ENCODE peak calls at places on chromosome 1, in five cellular contexts. One of them, this sample, is unnamed.

GRCh38 chr1:18038051-18038450 is 69.5 kb upstream of the IGSF21 start:
- DNase-seq in foreskin fibroblast: no peak
- DNase-seq in left ventricle myocardium inferior: no peak
- DNase-seq in PC-3: no peak
- DNase-seq in cardiac fibroblast: no peak
- DNase-seq in this sample: no peak

GRCh38 chr1:76379506-76379905 is 305.0 kb downstream of the ST6GALNAC3 start:
- DNase-seq in foreskin fibroblast: no peak
- DNase-seq in left ventricle myocardium inferior: no peak
- DNase-seq in cardiac fibroblast: no peak
- DNase-seq in PC-3: no peak
- DNase-seq in this sample: no peak

GRCh38 chr1:247077768-247078314 is 770 bp downstream of the ZNF670 start:
- DNase-seq in PC-3: peak; percentile 20
- DNase-seq in cardiac fibroblast: peak; percentile 2
- DNase-seq in left ventricle myocardium inferior: no peak
- DNase-seq in foreskin fibroblast: peak; percentile 5
- DNase-seq in this sample: no peak

GRCh38 chr1:85816606-85817005 is 108.4 kb upstream of the ZNHIT6 start:
- DNase-seq in cardiac fibroblast: no peak
- DNase-seq in foreskin fibroblast: no peak
- DNase-seq in PC-3: no peak
- DNase-seq in left ventricle myocardium inferior: no peak
- DNase-seq in this sample: no peak

GRCh38 chr1:234579967-234580366 is 30.0 kb downstream of the IRF2BP2 start:
- DNase-seq in cardiac fibroblast: no peak
- DNase-seq in foreskin fibroblast: no peak
- DNase-seq in left ventricle myocardium inferior: no peak
- DNase-seq in PC-3: peak; percentile 33
- DNase-seq in this sample: no peak

GRCh38 chr1:183783896-183784637 is 20.9 kb upstream of the RGL1 start:
- DNase-seq in foreskin fibroblast: peak; percentile 68
- DNase-seq in PC-3: peak; percentile 34
- DNase-seq in left ventricle myocardium inferior: peak; percentile 66
- DNase-seq in cardiac fibroblast: peak; percentile 94
- DNase-seq in this sample: peak; percentile 21

GRCh38 chr1:245288796-245289195 is 134.0 kb downstream of the KIF26B start:
- DNase-seq in left ventricle myocardium inferior: no peak
- DNase-seq in foreskin fibroblast: no peak
- DNase-seq in cardiac fibroblast: no peak
- DNase-seq in PC-3: peak; percentile 44
- DNase-seq in this sample: no peak

GRCh38 chr1:244639561-244639960 is 13.4 kb upstream of the DESI2 start:
- DNase-seq in foreskin fibroblast: no peak
- DNase-seq in PC-3: no peak
- DNase-seq in left ventricle myocardium inferior: no peak
- DNase-seq in cardiac fibroblast: no peak
- DNase-seq in this sample: no peak

GRCh38 chr1:234150892-234151291 is 222.4 kb upstream of the COA6 start:
- DNase-seq in left ventricle myocardium inferior: no peak
- DNase-seq in cardiac fibroblast: no peak
- DNase-seq in foreskin fibroblast: no peak
- DNase-seq in PC-3: no peak
- DNase-seq in this sample: no peak

GRCh38 chr1:53417003-53417402 is 42.2 kb upstream of the DMRTB1 start:
- DNase-seq in foreskin fibroblast: no peak
- DNase-seq in PC-3: no peak
- DNase-seq in cardiac fibroblast: no peak
- DNase-seq in left ventricle myocardium inferior: no peak
- DNase-seq in this sample: no peak

GRCh38 chr1:55559111-55559510 is 343.9 kb upstream of the USP24 start:
- DNase-seq in left ventricle myocardium inferior: no peak
- DNase-seq in cardiac fibroblast: no peak
- DNase-seq in PC-3: peak; percentile 57
- DNase-seq in foreskin fibroblast: peak; percentile 59
- DNase-seq in this sample: no peak

GRCh38 chr1:216119600-216119999 is 303.6 kb downstream of the USH2A start:
- DNase-seq in PC-3: peak; percentile 75
- DNase-seq in cardiac fibroblast: peak; percentile 38
- DNase-seq in left ventricle myocardium inferior: no peak
- DNase-seq in foreskin fibroblast: no peak
- DNase-seq in this sample: no peak

GRCh38 chr1:115076384-115076906 is 12.9 kb downstream of the TSPAN2 start:
- DNase-seq in foreskin fibroblast: peak; percentile 12
- DNase-seq in left ventricle myocardium inferior: no peak
- DNase-seq in cardiac fibroblast: no peak
- DNase-seq in PC-3: no peak
- DNase-seq in this sample: no peak

GRCh38 chr1:77322061-77322900 is 40.5 kb downstream of the AK5 start:
- DNase-seq in cardiac fibroblast: peak; percentile 62
- DNase-seq in foreskin fibroblast: peak; percentile 82
- DNase-seq in PC-3: peak; percentile 97
- DNase-seq in left ventricle myocardium inferior: no peak
- DNase-seq in this sample: peak; percentile 65

GRCh38 chr1:61253059-61253735 is 170.8 kb downstream of the NFIA start:
- DNase-seq in foreskin fibroblast: peak; percentile 28
- DNase-seq in cardiac fibroblast: peak; percentile 82
- DNase-seq in PC-3: peak; percentile 26
- DNase-seq in left ventricle myocardium inferior: peak; percentile 73
- DNase-seq in this sample: no peak

GRCh38 chr1:178263341-178263740 is 169.4 kb downstream of the RASAL2 start:
- DNase-seq in left ventricle myocardium inferior: no peak
- DNase-seq in foreskin fibroblast: no peak
- DNase-seq in PC-3: no peak
- DNase-seq in cardiac fibroblast: peak; percentile 26
- DNase-seq in this sample: no peak

GRCh38 chr1:22830131-22830566 is 119.5 kb downstream of the EPHB2 start:
- DNase-seq in foreskin fibroblast: no peak
- DNase-seq in cardiac fibroblast: no peak
- DNase-seq in left ventricle myocardium inferior: no peak
- DNase-seq in PC-3: no peak
- DNase-seq in this sample: no peak

GRCh38 chr1:169312084-169312954 is 55.3 kb downstream of the NME7 start:
- DNase-seq in PC-3: peak; percentile 97
- DNase-seq in cardiac fibroblast: peak; percentile 77
- DNase-seq in left ventricle myocardium inferior: no peak
- DNase-seq in foreskin fibroblast: peak; percentile 88
- DNase-seq in this sample: peak; percentile 86

GRCh38 chr1:207993477-207994445 is 82.8 kb upstream of the CD34 start:
- DNase-seq in foreskin fibroblast: no peak
- DNase-seq in PC-3: peak; percentile 37
- DNase-seq in cardiac fibroblast: peak; percentile 22
- DNase-seq in left ventricle myocardium inferior: no peak
- DNase-seq in this sample: no peak

GRCh38 chr1:1680031-1680911 is 12.3 kb downstream of the SLC35E2B start:
- DNase-seq in PC-3: peak; percentile 1
- DNase-seq in left ventricle myocardium inferior: peak; percentile 6
- DNase-seq in cardiac fibroblast: no peak
- DNase-seq in foreskin fibroblast: no peak
- DNase-seq in this sample: no peak

GRCh38 chr1:212512731-212513559 is 80.2 kb downstream of the NENF start:
- DNase-seq in PC-3: peak; percentile 90
- DNase-seq in cardiac fibroblast: no peak
- DNase-seq in left ventricle myocardium inferior: no peak
- DNase-seq in foreskin fibroblast: no peak
- DNase-seq in this sample: no peak

GRCh38 chr1:28507247-28507645 is 1.4 kb downstream of the RCC1 start:
- DNase-seq in foreskin fibroblast: no peak
- DNase-seq in PC-3: no peak
- DNase-seq in cardiac fibroblast: peak; percentile 32
- DNase-seq in left ventricle myocardium inferior: no peak
- DNase-seq in this sample: no peak

GRCh38 chr1:243944429-243945160 is 94.6 kb upstream of the AKT3 start:
- DNase-seq in left ventricle myocardium inferior: no peak
- DNase-seq in cardiac fibroblast: peak; percentile 46
- DNase-seq in PC-3: no peak
- DNase-seq in foreskin fibroblast: no peak
- DNase-seq in this sample: no peak

GRCh38 chr1:8212443-8212920 is 105.4 kb upstream of the SLC45A1 start:
- DNase-seq in cardiac fibroblast: no peak
- DNase-seq in left ventricle myocardium inferior: no peak
- DNase-seq in PC-3: no peak
- DNase-seq in foreskin fibroblast: no peak
- DNase-seq in this sample: no peak

GRCh38 chr1:201166964-201167624 is 12.8 kb upstream of the TMEM9 start:
- DNase-seq in left ventricle myocardium inferior: no peak
- DNase-seq in PC-3: no peak
- DNase-seq in cardiac fibroblast: no peak
- DNase-seq in foreskin fibroblast: no peak
- DNase-seq in this sample: no peak

GRCh38 chr1:73034255-73034654 is 751.9 kb upstream of the NEGR1 start:
- DNase-seq in cardiac fibroblast: no peak
- DNase-seq in PC-3: no peak
- DNase-seq in foreskin fibroblast: no peak
- DNase-seq in left ventricle myocardium inferior: no peak
- DNase-seq in this sample: no peak

GRCh38 chr1:13617108-13617507 is 33.5 kb downstream of the PDPN start:
- DNase-seq in PC-3: no peak
- DNase-seq in foreskin fibroblast: no peak
- DNase-seq in left ventricle myocardium inferior: no peak
- DNase-seq in cardiac fibroblast: peak; percentile 38
- DNase-seq in this sample: no peak

GRCh38 chr1:22953392-22954141 is 19.1 kb downstream of the LACTBL1 start:
- DNase-seq in PC-3: no peak
- DNase-seq in cardiac fibroblast: no peak
- DNase-seq in foreskin fibroblast: no peak
- DNase-seq in left ventricle myocardium inferior: no peak
- DNase-seq in this sample: no peak

GRCh38 chr1:167666416-167666815 is 36.4 kb downstream of the RCSD1 start:
- DNase-seq in cardiac fibroblast: peak; percentile 66
- DNase-seq in foreskin fibroblast: peak; percentile 25
- DNase-seq in left ventricle myocardium inferior: no peak
- DNase-seq in PC-3: peak; percentile 48
- DNase-seq in this sample: peak; percentile 74

DNA sequence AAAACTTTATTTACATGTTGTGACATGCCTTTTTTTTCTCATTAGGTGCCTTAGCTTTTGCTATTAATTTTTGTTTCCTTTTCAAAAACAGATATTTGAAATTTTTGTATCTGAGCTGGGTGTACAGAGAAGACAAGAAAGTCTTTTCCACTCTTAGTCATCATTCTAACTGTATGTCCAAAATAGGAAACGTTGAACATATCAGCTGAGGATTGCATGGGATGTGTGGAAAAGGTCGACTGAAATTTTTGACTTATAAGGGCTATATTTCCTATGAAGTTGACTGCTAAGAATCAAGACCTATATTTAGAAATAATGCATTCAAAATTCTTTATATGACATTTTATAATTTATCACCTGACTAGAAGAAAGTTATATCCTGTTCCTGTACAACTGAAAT is 270.0 kb upstream of the ZRANB2 start:
- DNase-seq in foreskin fibroblast: peak; percentile 14
- DNase-seq in left ventricle myocardium inferior: no peak
- DNase-seq in cardiac fibroblast: peak; percentile 75
- DNase-seq in PC-3: peak; percentile 19
- DNase-seq in this sample: no peak
- H3K4me3 ChIP-seq in foreskin fibroblast: no peak overlapping the region
- H3K4me3 ChIP-seq in left ventricle myocardium inferior: no peak overlapping the region
- H3K4me3 ChIP-seq in cardiac fibroblast: no peak overlapping the region
- H3K4me3 ChIP-seq in PC-3: no peak overlapping the region
- H3K4me3 ChIP-seq in this sample: no peak overlapping the region

DNA sequence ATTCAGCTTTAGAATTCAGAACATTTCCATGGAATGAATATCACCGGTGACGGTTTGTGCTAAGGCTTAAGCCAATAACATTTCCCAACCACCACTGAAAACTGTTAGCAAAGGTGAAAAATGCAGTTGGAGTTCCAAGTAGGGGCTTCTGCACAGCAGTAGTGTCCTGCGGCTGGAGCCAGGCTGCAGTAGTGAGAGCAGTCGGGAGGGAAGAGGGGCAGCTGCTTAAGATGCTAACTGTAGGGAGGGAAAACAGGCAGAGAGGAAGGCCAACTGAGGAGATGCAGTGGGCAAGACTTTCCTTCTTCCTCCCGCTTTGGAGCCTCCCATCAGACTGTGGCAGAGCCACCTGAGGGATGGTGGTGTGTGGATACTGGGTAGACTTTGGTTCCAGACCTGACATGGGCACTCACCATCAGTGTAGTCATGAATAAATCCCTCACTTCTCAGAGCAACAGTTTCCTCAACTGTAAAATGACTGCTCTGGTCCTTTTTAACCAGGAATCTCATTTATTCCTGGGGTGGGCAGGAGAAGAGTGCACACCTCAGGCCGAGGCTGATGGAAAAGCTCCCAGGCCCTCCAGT is 3.2 kb downstream of the F3 start:
- DNase-seq in PC-3: no peak
- DNase-seq in foreskin fibroblast: no peak
- DNase-seq in left ventricle myocardium inferior: no peak
- DNase-seq in cardiac fibroblast: no peak
- DNase-seq in this sample: no peak
- TF ChIP-seq CTCF in PC-3: no peak
- TF ChIP-seq CTCF in foreskin fibroblast: peak; percentile 16
- TF ChIP-seq CTCF in left ventricle myocardium inferior: peak; percentile 9
- TF ChIP-seq CTCF in cardiac fibroblast: no peak
- TF ChIP-seq CTCF in this sample: no peak

DNA sequence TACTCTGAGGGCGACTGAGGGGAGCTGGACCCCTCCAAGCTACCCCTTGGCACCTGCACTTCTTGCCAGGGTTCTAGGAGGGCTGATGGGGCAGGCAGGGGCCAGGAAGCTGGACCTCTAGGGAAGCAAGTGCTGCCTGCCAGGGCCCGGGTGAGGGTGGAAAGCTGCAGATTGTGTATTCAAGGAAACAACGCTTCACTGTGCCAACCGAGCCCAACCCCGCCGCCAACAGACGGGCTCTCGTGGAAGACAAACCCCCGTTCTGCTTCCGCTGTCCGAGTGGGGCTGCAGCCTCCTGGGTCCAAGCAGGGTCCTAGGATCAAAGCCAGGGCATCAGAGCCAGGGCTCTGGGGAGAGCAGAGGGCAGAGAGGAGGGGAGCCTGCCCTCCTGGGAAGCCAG is 3.2 kb downstream of the EFHD2 start:
- DNase-seq in foreskin fibroblast: no peak
- DNase-seq in PC-3: no peak
- DNase-seq in left ventricle myocardium inferior: no peak
- DNase-seq in cardiac fibroblast: no peak
- DNase-seq in this sample: no peak
- H3K4me3 ChIP-seq in foreskin fibroblast: no peak overlapping the region
- H3K4me3 ChIP-seq in PC-3: peak overlapping the region; percentile 100
- H3K4me3 ChIP-seq in left ventricle myocardium inferior: peak overlapping the region; percentile 95
- H3K4me3 ChIP-seq in cardiac fibroblast: no peak overlapping the region
- H3K4me3 ChIP-seq in this sample: no peak overlapping the region

GRCh38 chr1:3068400-3069361 is at the start of gene PRDM16:
- DNase-seq in left ventricle myocardium inferior: peak; percentile 51
- DNase-seq in foreskin fibroblast: peak; percentile 12
- DNase-seq in cardiac fibroblast: peak; percentile 33
- DNase-seq in PC-3: peak; percentile 61
- DNase-seq in this sample: no peak

GRCh38 chr1:3070304-3070653 is 1.3 kb downstream of the PRDM16 start:
- DNase-seq in foreskin fibroblast: no peak
- DNase-seq in PC-3: no peak
- DNase-seq in cardiac fibroblast: no peak
- DNase-seq in left ventricle myocardium inferior: no peak
- DNase-seq in this sample: no peak

GRCh38 chr1:3070654-3071506 is 1.9 kb downstream of the PRDM16 start:
- DNase-seq in cardiac fibroblast: no peak
- DNase-seq in foreskin fibroblast: no peak
- DNase-seq in left ventricle myocardium inferior: peak; percentile 16
- DNase-seq in PC-3: no peak
- DNase-seq in this sample: no peak

GRCh38 chr1:3067671-3068399 is 1.2 kb upstream of the PRDM16 start:
- DNase-seq in foreskin fibroblast: no peak
- DNase-seq in PC-3: no peak
- DNase-seq in left ventricle myocardium inferior: peak; percentile 20
- DNase-seq in cardiac fibroblast: no peak
- DNase-seq in this sample: no peak

GRCh38 chr1:3069491-3070303 is 694 bp downstream of the PRDM16 start:
- DNase-seq in foreskin fibroblast: peak; percentile 33
- DNase-seq in left ventricle myocardium inferior: peak; percentile 36
- DNase-seq in PC-3: peak; percentile 40
- DNase-seq in cardiac fibroblast: peak; percentile 62
- DNase-seq in this sample: no peak
- TF ChIP-seq CTCF in foreskin fibroblast: no peak
- TF ChIP-seq CTCF in left ventricle myocardium inferior: peak; percentile 47
- TF ChIP-seq CTCF in PC-3: peak; percentile 53
- TF ChIP-seq CTCF in cardiac fibroblast: peak; percentile 8
- TF ChIP-seq CTCF in this sample: peak; percentile 15

This sample was measured in AG04449.